ENCODE peak calls at places on chromosomes 6 and 20, in nine cellular contexts. N, B, P, E, Z, U, M, V and I are unnamed samples.

GRCh38 chr6:131281471-131282270 is 146.4 kb downstream of the AKAP7 start:
- DNase-seq in N (no peak), B (peak; percentile 9), P (no peak), E (no peak), Z (peak; percentile 51), U (peak; percentile 20), M (peak; percentile 17), V (peak; percentile 31), I (peak; percentile 25)

GRCh38 chr6:144423167-144423566 is 138.0 kb downstream of the UTRN start:
- DNase-seq in N (no peak), B (no peak), P (no peak), E (no peak), Z (no peak), U (no peak), M (peak; percentile 25), V (no peak), I (no peak)

GRCh38 chr20:19283503-19283902 is 71.1 kb downstream of the SLC24A3 start:
- DNase-seq in N (no peak), B (no peak), P (no peak), E (peak; percentile 33), Z (no peak), U (no peak), M (no peak), V (no peak), I (no peak)

GRCh38 chr6:128508588-128509296 is 11.7 kb downstream of the PTPRK start:
- DNase-seq in N (no peak), B (peak; percentile 95), P (no peak), E (no peak), Z (no peak), U (no peak), M (peak; percentile 93), V (no peak), I (no peak)

GRCh38 chr6:144331610-144332009 is 46.5 kb downstream of the UTRN start:
- DNase-seq in N (no peak), B (peak; percentile 40), P (no peak), E (no peak), Z (no peak), U (no peak), M (peak; percentile 93), V (no peak), I (no peak)

GRCh38 chr6:2307794-2308193 is 62.4 kb upstream of the GMDS start:
- DNase-seq in N (no peak), B (peak; percentile 6), P (no peak), E (no peak), Z (no peak), U (no peak), M (no peak), V (no peak), I (no peak)

GRCh38 chr6:46221221-46221793 is 50.5 kb upstream of the ENPP5 start:
- DNase-seq in N (no peak), B (peak; percentile 72), P (peak; percentile 41), E (no peak), Z (no peak), U (no peak), M (peak; percentile 16), V (no peak), I (no peak)

GRCh38 chr6:170209354-170210025 is 81.4 kb downstream of the DLL1 start:
- DNase-seq in N (peak; percentile 25), B (no peak), P (no peak), E (peak; percentile 18), Z (no peak), U (no peak), M (no peak), V (no peak), I (no peak)

GRCh38 chr6:41527721-41528408 is 18.3 kb upstream of the FOXP4 start:
- DNase-seq in N (no peak), B (peak; percentile 11), P (no peak), E (peak; percentile 65), Z (no peak), U (no peak), M (peak; percentile 24), V (peak; percentile 71), I (no peak)

GRCh38 chr6:894274-894673 is 201.3 kb upstream of the EXOC2 start:
- DNase-seq in N (no peak), B (no peak), P (no peak), E (no peak), Z (no peak), U (no peak), M (no peak), V (no peak), I (no peak)

GRCh38 chr20:38599410-38599882 is 2.2 kb upstream of the ARHGAP40 start:
- DNase-seq in N (peak; percentile 83), B (no peak), P (peak; percentile 32), E (peak; percentile 85), Z (peak; percentile 53), U (peak; percentile 60), M (no peak), V (no peak), I (peak; percentile 55)

GRCh38 chr6:36874443-36875249 is at the start of gene PPIL1:
- DNase-seq in N (peak; percentile 87), B (peak; percentile 96), P (peak; percentile 96), E (peak; percentile 84), Z (peak; percentile 93), U (peak; percentile 89), M (peak; percentile 90), V (peak; percentile 86), I (peak; percentile 89)

GRCh38 chr6:389622-390021 is 1.9 kb upstream of the IRF4 start:
- DNase-seq in N (no peak), B (no peak), P (no peak), E (no peak), Z (no peak), U (no peak), M (no peak), V (no peak), I (no peak)

GRCh38 chr6:148441454-148441911 is 98.8 kb downstream of the SASH1 start:
- DNase-seq in N (no peak), B (peak; percentile 98), P (no peak), E (no peak), Z (no peak), U (no peak), M (peak; percentile 90), V (no peak), I (no peak)

GRCh38 chr6:165705941-165706340 is 42.9 kb upstream of the PDE10A start:
- DNase-seq in N (no peak), B (no peak), P (no peak), E (no peak), Z (no peak), U (no peak), M (no peak), V (no peak), I (no peak)

GRCh38 chr6:83505376-83505775 is 7.0 kb upstream of the PRSS35 start:
- DNase-seq in N (no peak), B (no peak), P (no peak), E (no peak), Z (no peak), U (peak; percentile 26), M (no peak), V (no peak), I (peak; percentile 14)

GRCh38 chr6:132381381-132381780 is 19.9 kb downstream of the MOXD1 start:
- DNase-seq in N (no peak), B (no peak), P (no peak), E (no peak), Z (no peak), U (no peak), M (no peak), V (no peak), I (no peak)

GRCh38 chr6:138576303-138576702 is 77.0 kb upstream of the NHSL1 start:
- DNase-seq in N (no peak), B (no peak), P (no peak), E (no peak), Z (no peak), U (no peak), M (no peak), V (no peak), I (no peak)

DNA sequence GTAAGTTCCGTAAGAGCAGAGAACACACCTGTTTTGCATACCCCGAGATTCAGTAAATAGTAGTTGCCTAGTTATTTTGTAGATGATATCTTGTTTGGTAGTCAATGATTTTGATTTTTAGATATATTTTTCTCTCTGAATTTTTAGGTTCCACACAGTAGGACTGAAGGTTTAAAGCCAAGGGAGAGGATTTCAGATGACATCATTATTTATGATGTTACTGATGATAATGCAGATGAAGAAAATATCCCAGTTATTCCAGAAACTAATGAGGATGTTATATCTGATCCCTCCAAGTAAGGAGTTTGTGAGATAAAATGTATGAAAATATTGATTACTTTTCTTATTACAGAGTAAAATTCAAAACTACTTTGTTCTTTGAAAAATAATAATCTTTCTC is 22.6 kb downstream of the HSF2 start:
- DNase-seq in N (no peak), B (no peak), P (no peak), E (no peak), Z (no peak), U (no peak), M (no peak), V (no peak), I (no peak)
- H3K36me3 ChIP-seq in N (peaks cover 3% of the 10 kb centered on the region), B (peaks cover 30% of the 10 kb centered on the region), P (peaks cover 92% of the 10 kb centered on the region), E (peaks cover 72% of the 10 kb centered on the region), Z (peaks cover 2% of the 10 kb centered on the region), U (peaks cover 89% of the 10 kb centered on the region), M (peaks cover 6% of the 10 kb centered on the region), V (no peaks in the 10 kb centered on the region), I (peaks cover 72% of the 10 kb centered on the region)

GRCh38 chr6:108211676-108212075 is 45.9 kb downstream of the NR2E1 start:
- DNase-seq in N (no peak), B (no peak), P (no peak), E (no peak), Z (no peak), U (no peak), M (no peak), V (no peak), I (no peak)
- H3K36me3 ChIP-seq in N (peaks cover 4% of the 10 kb centered on the region), B (peaks cover 15% of the 10 kb centered on the region), P (peaks cover 57% of the 10 kb centered on the region), E (peaks cover 72% of the 10 kb centered on the region), Z (peaks cover 4% of the 10 kb centered on the region), U (peaks cover 71% of the 10 kb centered on the region), M (peaks cover 14% of the 10 kb centered on the region), V (no peaks in the 10 kb centered on the region), I (peaks cover 58% of the 10 kb centered on the region)

GRCh38 chr6:90516074-90516660 is 70.7 kb downstream of the MAP3K7 start:
- DNase-seq in N (no peak), B (no peak), P (no peak), E (no peak), Z (no peak), U (no peak), M (no peak), V (no peak), I (no peak)
- H3K36me3 ChIP-seq in N (peaks cover 2% of the 10 kb centered on the region), B (peaks cover 77% of the 10 kb centered on the region), P (peaks cover 64% of the 10 kb centered on the region), E (peaks cover 78% of the 10 kb centered on the region), Z (no peaks in the 10 kb centered on the region), U (peaks cover 99% of the 10 kb centered on the region), M (peaks cover 4% of the 10 kb centered on the region), V (no peaks in the 10 kb centered on the region), I (peaks cover 96% of the 10 kb centered on the region)

GRCh38 chr6:43846556-43846955 is 76.5 kb downstream of the VEGFA start:
- DNase-seq in N (no peak), B (no peak), P (no peak), E (no peak), Z (no peak), U (no peak), M (peak; percentile 74), V (no peak), I (no peak)

GRCh38 chr6:43845646-43846045 is 75.6 kb downstream of the VEGFA start:
- DNase-seq in N (no peak), B (no peak), P (no peak), E (no peak), Z (no peak), U (no peak), M (no peak), V (no peak), I (no peak)

GRCh38 chr6:43842231-43842794 is 72.3 kb downstream of the VEGFA start:
- DNase-seq in N (no peak), B (peak; percentile 93), P (no peak), E (no peak), Z (no peak), U (no peak), M (peak; percentile 72), V (no peak), I (no peak)

GRCh38 chr6:43842964-43843645 is 73.1 kb downstream of the VEGFA start:
- DNase-seq in N (no peak), B (no peak), P (peak; percentile 45), E (no peak), Z (no peak), U (no peak), M (no peak), V (no peak), I (no peak)

GRCh38 chr6:43843669-43844171 is 73.7 kb downstream of the VEGFA start:
- DNase-seq in N (no peak), B (no peak), P (no peak), E (no peak), Z (no peak), U (no peak), M (no peak), V (no peak), I (no peak)
- H3K36me3 ChIP-seq in N (no peaks in the 10 kb centered on the region), B (no peaks in the 10 kb centered on the region), P (no peaks in the 10 kb centered on the region), E (no peaks in the 10 kb centered on the region), Z (no peaks in the 10 kb centered on the region), U (no peaks in the 10 kb centered on the region), M (no peaks in the 10 kb centered on the region), V (no peaks in the 10 kb centered on the region), I (no peaks in the 10 kb centered on the region)